ENCODE peak calls at places on chromosomes 3 and 15, in six cellular contexts. One of them, this sample, is unnamed.

GRCh38 chr15:85049805-85050204 is 68.1 kb downstream of the PDE8A start:
- DNase-seq in adrenal gland: no peak
- DNase-seq in mucosa of descending colon: no peak
- DNase-seq in cardiac muscle cell: no peak
- DNase-seq in tibial nerve: no peak
- DNase-seq in iPS DF 6.9: no peak
- DNase-seq in this sample: no peak

GRCh38 chr3:12854550-12854949 is 13.2 kb upstream of the RPL32 start:
- DNase-seq in adrenal gland: no peak
- DNase-seq in mucosa of descending colon: no peak
- DNase-seq in cardiac muscle cell: no peak
- DNase-seq in tibial nerve: no peak
- DNase-seq in iPS DF 6.9: no peak
- DNase-seq in this sample: no peak

GRCh38 chr3:152039887-152040286 is 166.4 kb downstream of the SUCNR1 start:
- DNase-seq in adrenal gland: no peak
- DNase-seq in mucosa of descending colon: no peak
- DNase-seq in cardiac muscle cell: no peak
- DNase-seq in tibial nerve: no peak
- DNase-seq in iPS DF 6.9: no peak
- DNase-seq in this sample: no peak

GRCh38 chr15:69451951-69452701 is 492 bp upstream of the RPLP1 start:
- DNase-seq in adrenal gland: no peak
- DNase-seq in mucosa of descending colon: no peak
- DNase-seq in cardiac muscle cell: no peak
- DNase-seq in tibial nerve: peak; percentile 17
- DNase-seq in iPS DF 6.9: no peak
- DNase-seq in this sample: no peak

GRCh38 chr3:33360136-33360825 is 79.9 kb downstream of the UBP1 start:
- DNase-seq in adrenal gland: no peak
- DNase-seq in mucosa of descending colon: no peak
- DNase-seq in cardiac muscle cell: no peak
- DNase-seq in tibial nerve: no peak
- DNase-seq in iPS DF 6.9: no peak
- DNase-seq in this sample: no peak

GRCh38 chr3:140834266-140835037 is 107.2 kb upstream of the SLC25A36 start:
- DNase-seq in adrenal gland: peak; percentile 17
- DNase-seq in mucosa of descending colon: no peak
- DNase-seq in cardiac muscle cell: no peak
- DNase-seq in tibial nerve: no peak
- DNase-seq in iPS DF 6.9: no peak
- DNase-seq in this sample: no peak

GRCh38 chr3:87136066-87136596 is 91.0 kb upstream of the CHMP2B start:
- DNase-seq in adrenal gland: no peak
- DNase-seq in mucosa of descending colon: no peak
- DNase-seq in cardiac muscle cell: no peak
- DNase-seq in tibial nerve: no peak
- DNase-seq in iPS DF 6.9: no peak
- DNase-seq in this sample: no peak

GRCh38 chr3:157030712-157031111 is 129.2 kb downstream of the CCNL1 start:
- DNase-seq in adrenal gland: no peak
- DNase-seq in mucosa of descending colon: no peak
- DNase-seq in cardiac muscle cell: no peak
- DNase-seq in tibial nerve: no peak
- DNase-seq in iPS DF 6.9: no peak
- DNase-seq in this sample: no peak

GRCh38 chr3:98890960-98891910 is 10.3 kb downstream of the DCBLD2 start:
- DNase-seq in adrenal gland: no peak
- DNase-seq in mucosa of descending colon: no peak
- DNase-seq in cardiac muscle cell: peak; percentile 50
- DNase-seq in tibial nerve: no peak
- DNase-seq in iPS DF 6.9: no peak
- DNase-seq in this sample: no peak

GRCh38 chr3:78529601-78530000 is 1238.2 kb downstream of the ROBO1 start:
- DNase-seq in adrenal gland: no peak
- DNase-seq in mucosa of descending colon: no peak
- DNase-seq in cardiac muscle cell: no peak
- DNase-seq in tibial nerve: no peak
- DNase-seq in iPS DF 6.9: no peak
- DNase-seq in this sample: no peak

GRCh38 chr3:127860223-127860622 is 37.9 kb upstream of the MGLL start:
- DNase-seq in adrenal gland: no peak
- DNase-seq in mucosa of descending colon: no peak
- DNase-seq in cardiac muscle cell: no peak
- DNase-seq in tibial nerve: no peak
- DNase-seq in iPS DF 6.9: no peak
- DNase-seq in this sample: no peak

GRCh38 chr3:181052256-181052655 is 62.7 kb upstream of the DNAJC19 start:
- DNase-seq in adrenal gland: no peak
- DNase-seq in mucosa of descending colon: no peak
- DNase-seq in cardiac muscle cell: no peak
- DNase-seq in tibial nerve: no peak
- DNase-seq in iPS DF 6.9: no peak
- DNase-seq in this sample: no peak

GRCh38 chr3:129112308-129113052 is 9.1 kb downstream of the RAB43 start:
- DNase-seq in adrenal gland: no peak
- DNase-seq in mucosa of descending colon: no peak
- DNase-seq in cardiac muscle cell: no peak
- DNase-seq in tibial nerve: no peak
- DNase-seq in iPS DF 6.9: no peak
- DNase-seq in this sample: no peak

GRCh38 chr3:119600732-119601131 is 3.0 kb downstream of the PLA1A start:
- DNase-seq in adrenal gland: peak; percentile 66
- DNase-seq in mucosa of descending colon: no peak
- DNase-seq in cardiac muscle cell: peak; percentile 58
- DNase-seq in tibial nerve: no peak
- DNase-seq in iPS DF 6.9: no peak
- DNase-seq in this sample: peak; percentile 27

GRCh38 chr3:81764665-81765064 is 3.2 kb upstream of the GBE1 start:
- DNase-seq in adrenal gland: no peak
- DNase-seq in mucosa of descending colon: no peak
- DNase-seq in cardiac muscle cell: no peak
- DNase-seq in tibial nerve: no peak
- DNase-seq in iPS DF 6.9: no peak
- DNase-seq in this sample: no peak

GRCh38 chr3:40042752-40043443 is 233.5 kb downstream of the MYRIP start:
- DNase-seq in adrenal gland: no peak
- DNase-seq in mucosa of descending colon: no peak
- DNase-seq in cardiac muscle cell: no peak
- DNase-seq in tibial nerve: no peak
- DNase-seq in iPS DF 6.9: no peak
- DNase-seq in this sample: no peak

GRCh38 chr3:64717411-64717810 is 29.6 kb upstream of the ADAMTS9 start:
- DNase-seq in adrenal gland: no peak
- DNase-seq in mucosa of descending colon: no peak
- DNase-seq in cardiac muscle cell: no peak
- DNase-seq in tibial nerve: no peak
- DNase-seq in iPS DF 6.9: no peak
- DNase-seq in this sample: no peak

GRCh38 chr3:50120364-50121095 is 31.8 kb downstream of the RBM5 start:
- DNase-seq in adrenal gland: no peak
- DNase-seq in mucosa of descending colon: no peak
- DNase-seq in cardiac muscle cell: no peak
- DNase-seq in tibial nerve: no peak
- DNase-seq in iPS DF 6.9: no peak
- DNase-seq in this sample: no peak

GRCh38 chr15:65512189-65512588 is 5.3 kb downstream of the DPP8 start:
- DNase-seq in adrenal gland: no peak
- DNase-seq in mucosa of descending colon: no peak
- DNase-seq in cardiac muscle cell: no peak
- DNase-seq in tibial nerve: no peak
- DNase-seq in iPS DF 6.9: no peak
- DNase-seq in this sample: no peak

GRCh38 chr15:70079831-70080230 is 17.9 kb downstream of the TLE3 start:
- DNase-seq in adrenal gland: no peak
- DNase-seq in mucosa of descending colon: no peak
- DNase-seq in cardiac muscle cell: no peak
- DNase-seq in tibial nerve: no peak
- DNase-seq in iPS DF 6.9: no peak
- DNase-seq in this sample: no peak

GRCh38 chr3:114551770-114552526 is 258.1 kb downstream of the TIGIT start:
- DNase-seq in adrenal gland: peak; percentile 81
- DNase-seq in mucosa of descending colon: no peak
- DNase-seq in cardiac muscle cell: no peak
- DNase-seq in tibial nerve: no peak
- DNase-seq in iPS DF 6.9: no peak
- DNase-seq in this sample: no peak

GRCh38 chr3:16608816-16609215 is 3.6 kb upstream of the DAZL start:
- DNase-seq in adrenal gland: no peak
- DNase-seq in mucosa of descending colon: no peak
- DNase-seq in cardiac muscle cell: no peak
- DNase-seq in tibial nerve: no peak
- DNase-seq in iPS DF 6.9: no peak
- DNase-seq in this sample: no peak
- H3K4me1 ChIP-seq in adrenal gland: no peaks in the 10 kb centered on the region
- H3K4me1 ChIP-seq in mucosa of descending colon: no peaks in the 10 kb centered on the region
- H3K4me1 ChIP-seq in cardiac muscle cell: no peaks in the 10 kb centered on the region
- H3K4me1 ChIP-seq in tibial nerve: no peaks in the 10 kb centered on the region
- H3K4me1 ChIP-seq in iPS DF 6.9: no peaks in the 10 kb centered on the region
- H3K4me1 ChIP-seq in this sample: no peaks in the 10 kb centered on the region

DNA sequence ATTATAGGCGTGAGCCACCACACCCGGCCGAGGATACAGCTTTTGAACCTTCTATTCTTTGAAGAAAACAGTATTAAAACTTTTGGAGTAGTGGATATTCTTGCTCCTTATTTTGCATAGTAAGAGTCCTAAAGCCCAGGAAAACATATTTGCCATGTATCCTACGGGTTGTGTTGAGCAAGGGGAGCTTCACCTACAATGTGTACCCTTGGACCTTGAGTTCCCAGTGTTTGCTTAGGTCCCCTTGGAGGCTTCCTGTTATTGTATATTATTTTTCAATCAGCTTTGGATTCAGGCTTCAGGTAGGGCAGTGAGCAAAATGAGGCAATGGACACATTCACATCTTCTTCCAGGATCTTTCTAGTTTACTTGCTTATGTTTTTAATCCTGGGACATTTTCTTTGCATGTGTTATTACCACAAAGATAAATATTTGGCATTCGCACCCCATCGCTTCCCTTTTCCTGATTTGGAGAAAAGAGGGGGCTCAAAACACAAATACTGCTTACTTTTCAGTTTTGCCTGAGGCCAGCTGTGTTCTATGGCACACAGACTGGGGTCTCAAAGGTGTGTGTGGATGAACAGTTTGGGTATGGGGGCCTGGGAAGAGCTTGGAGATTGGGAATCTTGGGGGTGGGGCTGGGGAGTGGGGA is 88.7 kb downstream of the FNDC3B start:
- DNase-seq in adrenal gland: no peak
- DNase-seq in mucosa of descending colon: no peak
- DNase-seq in cardiac muscle cell: no peak
- DNase-seq in tibial nerve: no peak
- DNase-seq in iPS DF 6.9: no peak
- DNase-seq in this sample: no peak
- H3K4me1 ChIP-seq in adrenal gland: peaks cover 61% of the 10 kb centered on the region
- H3K4me1 ChIP-seq in mucosa of descending colon: peaks cover 43% of the 10 kb centered on the region
- H3K4me1 ChIP-seq in cardiac muscle cell: peaks cover 11% of the 10 kb centered on the region
- H3K4me1 ChIP-seq in tibial nerve: no peaks in the 10 kb centered on the region
- H3K4me1 ChIP-seq in iPS DF 6.9: peaks cover 7% of the 10 kb centered on the region
- H3K4me1 ChIP-seq in this sample: peaks cover 89% of the 10 kb centered on the region

GRCh38 chr15:40931300-40932142 is 2.4 kb downstream of the DLL4 start:
- DNase-seq in adrenal gland: no peak
- DNase-seq in mucosa of descending colon: peak; percentile 43
- DNase-seq in cardiac muscle cell: no peak
- DNase-seq in tibial nerve: no peak
- DNase-seq in iPS DF 6.9: no peak
- DNase-seq in this sample: no peak

GRCh38 chr15:40932146-40932545 is 3.0 kb downstream of the DLL4 start:
- DNase-seq in adrenal gland: no peak
- DNase-seq in mucosa of descending colon: peak; percentile 65
- DNase-seq in cardiac muscle cell: no peak
- DNase-seq in tibial nerve: no peak
- DNase-seq in iPS DF 6.9: no peak
- DNase-seq in this sample: no peak

GRCh38 chr15:40929730-40930429 is 740 bp downstream of the DLL4 start:
- DNase-seq in adrenal gland: peak; percentile 51
- DNase-seq in mucosa of descending colon: no peak
- DNase-seq in cardiac muscle cell: peak; percentile 77
- DNase-seq in tibial nerve: peak; percentile 14
- DNase-seq in iPS DF 6.9: no peak
- DNase-seq in this sample: peak; percentile 57

GRCh38 chr15:40928975-40929729 is at the start of gene DLL4:
- DNase-seq in adrenal gland: peak; percentile 51
- DNase-seq in mucosa of descending colon: peak; percentile 87
- DNase-seq in cardiac muscle cell: peak; percentile 69
- DNase-seq in tibial nerve: peak; percentile 12
- DNase-seq in iPS DF 6.9: no peak
- DNase-seq in this sample: peak; percentile 67

GRCh38 chr15:40930430-40931299 is 1.5 kb downstream of the DLL4 start:
- DNase-seq in adrenal gland: peak; percentile 35
- DNase-seq in mucosa of descending colon: peak; percentile 79
- DNase-seq in cardiac muscle cell: peak; percentile 77
- DNase-seq in tibial nerve: no peak
- DNase-seq in iPS DF 6.9: no peak
- DNase-seq in this sample: peak; percentile 70
- H3K4me1 ChIP-seq in adrenal gland: peaks cover 48% of the 10 kb centered on the region
- H3K4me1 ChIP-seq in mucosa of descending colon: peaks cover 60% of the 10 kb centered on the region
- H3K4me1 ChIP-seq in cardiac muscle cell: peaks cover 11% of the 10 kb centered on the region
- H3K4me1 ChIP-seq in tibial nerve: no peaks in the 10 kb centered on the region
- H3K4me1 ChIP-seq in iPS DF 6.9: peaks cover 8% of the 10 kb centered on the region
- H3K4me1 ChIP-seq in this sample: peaks cover 100% of the 10 kb centered on the region

GRCh38 chr15:73984208-73984979 is 7.7 kb downstream of the STOML1 start:
- DNase-seq in adrenal gland: no peak
- DNase-seq in mucosa of descending colon: no peak
- DNase-seq in cardiac muscle cell: no peak
- DNase-seq in tibial nerve: no peak
- DNase-seq in iPS DF 6.9: no peak
- DNase-seq in this sample: no peak

GRCh38 chr15:73983773-73984172 is 8.3 kb downstream of the STOML1 start:
- DNase-seq in adrenal gland: no peak
- DNase-seq in mucosa of descending colon: no peak
- DNase-seq in cardiac muscle cell: no peak
- DNase-seq in tibial nerve: no peak
- DNase-seq in iPS DF 6.9: no peak
- DNase-seq in this sample: no peak

GRCh38 chr15:73982251-73982962 is 9.7 kb downstream of the STOML1 start:
- DNase-seq in adrenal gland: peak; percentile 88
- DNase-seq in mucosa of descending colon: peak; percentile 83
- DNase-seq in cardiac muscle cell: no peak
- DNase-seq in tibial nerve: peak; percentile 72
- DNase-seq in iPS DF 6.9: no peak
- DNase-seq in this sample: peak; percentile 90

GRCh38 chr15:73981761-73982222 is 10.3 kb downstream of the STOML1 start:
- DNase-seq in adrenal gland: no peak
- DNase-seq in mucosa of descending colon: no peak
- DNase-seq in cardiac muscle cell: no peak
- DNase-seq in tibial nerve: no peak
- DNase-seq in iPS DF 6.9: no peak
- DNase-seq in this sample: no peak

DNA sequence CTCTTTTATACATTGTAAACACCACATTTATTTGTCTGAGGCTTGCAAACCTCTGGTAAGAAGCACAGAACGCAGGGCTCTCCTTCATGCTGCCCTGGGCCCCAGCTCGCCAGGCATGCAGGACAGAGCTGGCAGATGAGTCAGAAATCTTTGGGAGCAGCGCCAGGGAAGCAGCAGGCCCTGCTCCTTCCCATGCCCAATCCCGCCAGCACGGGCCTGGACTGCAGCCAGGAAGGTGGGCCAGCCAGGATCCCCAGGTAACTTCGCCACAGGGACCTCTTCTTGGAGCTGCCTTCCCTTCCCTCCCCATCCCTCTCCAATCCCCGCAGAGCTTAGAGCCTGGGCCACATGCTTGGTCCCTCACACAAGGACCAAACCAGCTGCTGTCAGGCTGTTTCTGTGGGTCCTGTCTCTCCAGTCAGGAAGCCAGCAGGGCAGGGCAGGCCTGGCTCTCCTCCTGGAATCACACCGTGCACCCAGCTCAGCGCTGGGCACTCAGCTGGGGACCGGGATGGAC is 8.8 kb downstream of the STOML1 start:
- DNase-seq in adrenal gland: peak; percentile 91
- DNase-seq in mucosa of descending colon: no peak
- DNase-seq in cardiac muscle cell: no peak
- DNase-seq in tibial nerve: no peak
- DNase-seq in iPS DF 6.9: no peak
- DNase-seq in this sample: peak; percentile 61
- H3K4me1 ChIP-seq in adrenal gland: peaks cover 65% of the 10 kb centered on the region
- H3K4me1 ChIP-seq in mucosa of descending colon: peaks cover 7% of the 10 kb centered on the region
- H3K4me1 ChIP-seq in cardiac muscle cell: peaks cover 9% of the 10 kb centered on the region
- H3K4me1 ChIP-seq in tibial nerve: peaks cover 6% of the 10 kb centered on the region
- H3K4me1 ChIP-seq in iPS DF 6.9: no peaks in the 10 kb centered on the region
- H3K4me1 ChIP-seq in this sample: peaks cover 77% of the 10 kb centered on the region